ENCODE peak calls at places on chromosomes 1 and 21, in four cellular contexts. H is H9, V is mesendoderm, C is IMR-90. D is an unnamed sample.

GRCh38 chr1:167328762-167329483 is 108.2 kb downstream of the POU2F1 start:
- DNase-seq in H (peak), V (peak), C (peak), D (no peak)

GRCh38 chr1:154975409-154976205 is 1.1 kb downstream of the CKS1B start:
- DNase-seq in C (peak), V (peak), H (no peak), D (no peak)

GRCh38 chr1:220812308-220812707 is 25.6 kb downstream of the MTARC1 start:
- DNase-seq in C (no peak), V (no peak), H (no peak), D (no peak)

GRCh38 chr1:43152866-43153265 is 19.2 kb downstream of the EBNA1BP2 start:
- DNase-seq in C (peak), V (peak), H (no peak), D (no peak)

GRCh38 chr1:67880056-67880601 is 46.9 kb upstream of the GNG12 start:
- DNase-seq in V (no peak), H (no peak), C (peak), D (no peak)

GRCh38 chr1:40944326-40944725 is 35.2 kb upstream of the CTPS1 start:
- DNase-seq in C (peak), H (no peak), V (no peak), D (no peak)

GRCh38 chr1:57894315-57894714 is 470.5 kb upstream of the DAB1 start:
- DNase-seq in V (peak), C (no peak), H (no peak), D (no peak)

GRCh38 chr21:38352536-38353219 is 95.9 kb downstream of the KCNJ15 start:
- DNase-seq in C (peak), H (peak), V (peak), D (peak)

GRCh38 chr21:42219606-42220137 is 732 bp downstream of the ABCG1 start:
- DNase-seq in C (peak), H (peak), V (no peak), D (peak)

GRCh38 chr1:147267711-147268110 is 25.2 kb downstream of the CHD1L start:
- DNase-seq in V (no peak), C (no peak), H (no peak), D (no peak)

GRCh38 chr1:45009956-45010854 is 919 bp downstream of the HECTD3 start:
- DNase-seq in C (no peak), V (peak), H (no peak), D (no peak)

GRCh38 chr1:187891993-187892392 is 1063.2 kb downstream of the PLA2G4A start:
- DNase-seq in C (no peak), V (peak), H (no peak), D (no peak)

GRCh38 chr1:46401964-46402626 is 8.0 kb downstream of the FAAH start:
- DNase-seq in C (peak), V (peak), H (peak), D (no peak)

GRCh38 chr21:31665397-31665796 is 5.9 kb downstream of the SOD1 start:
- DNase-seq in H (peak), C (peak), V (peak), D (no peak)

GRCh38 chr21:31667141-31667540 is 7.6 kb downstream of the SOD1 start:
- DNase-seq in V (no peak), H (no peak), C (no peak), D (no peak)

GRCh38 chr21:31668651-31669491 is 9.4 kb downstream of the SOD1 start:
- DNase-seq in C (no peak), V (no peak), H (no peak), D (no peak)

GRCh38 chr21:31667639-31668038 is 8.1 kb downstream of the SOD1 start:
- DNase-seq in H (no peak), V (peak), C (no peak), D (no peak)

GRCh38 chr21:31666445-31667010 is 7.0 kb downstream of the SOD1 start:
- DNase-seq in V (peak), C (no peak), H (no peak), D (no peak)
- H3K56ac ChIP-seq in V (no peak), C (no peak), H (no peak), D (no peak)

DNA sequence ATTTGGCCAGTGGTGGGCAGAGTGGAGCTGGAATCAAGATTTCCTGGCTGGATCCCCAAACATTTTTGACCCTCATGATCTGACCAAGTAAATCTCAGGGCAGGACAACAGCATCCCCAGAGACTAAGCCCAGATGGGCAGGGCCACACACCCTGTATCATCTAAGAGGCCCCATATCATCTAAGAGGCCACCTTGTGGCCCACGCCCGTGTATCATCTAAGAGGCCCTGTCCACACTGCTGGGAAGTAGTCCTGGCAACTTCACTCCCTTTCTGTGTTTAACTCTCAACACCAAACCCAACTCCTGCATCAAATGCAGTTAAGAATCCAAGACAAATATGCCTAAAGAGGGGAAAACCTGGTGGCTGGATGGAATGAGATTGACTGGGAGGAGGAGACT is 81.6 kb upstream of the SSX2IP start:
- DNase-seq in C (no peak), H (no peak), V (no peak), D (no peak)
- H3K56ac ChIP-seq in C (no peak), H (no peak), V (no peak), D (no peak)

GRCh38 chr1:237084399-237085077 is 42.6 kb downstream of the RYR2 start:
- DNase-seq in H (no peak), V (peak), C (no peak), D (no peak)
- H3K56ac ChIP-seq in H (no peak), V (no peak), C (no peak), D (no peak)

DNA sequence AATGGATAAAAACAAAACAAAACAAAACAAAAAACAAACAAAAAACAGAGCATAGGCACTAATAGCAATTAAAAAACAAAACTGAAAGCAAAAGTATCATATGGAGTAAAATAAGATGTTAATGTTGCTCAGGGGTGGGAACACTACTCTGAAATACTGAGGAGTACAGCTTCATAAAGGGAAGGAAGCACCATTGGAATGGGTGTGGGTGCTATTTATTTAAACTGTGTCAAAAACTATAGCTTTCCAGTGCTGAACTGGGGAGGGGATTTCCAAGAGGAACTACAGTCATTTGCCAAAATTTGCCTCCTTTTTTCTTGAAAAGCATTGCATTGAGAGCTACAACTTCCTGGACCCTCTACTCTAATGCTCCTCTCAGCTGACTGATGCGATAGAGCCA is 40.0 kb downstream of the SPTA1 start:
- DNase-seq in H (no peak), V (no peak), C (no peak), D (no peak)
- H3K56ac ChIP-seq in H (no peak), V (no peak), C (no peak), D (no peak)

GRCh38 chr1:108316545-108316944 is 72.7 kb upstream of the NBPF4 start:
- DNase-seq in V (peak), C (peak), H (no peak), D (no peak)
- H3K56ac ChIP-seq in V (no peak), C (no peak), H (no peak), D (no peak)

GRCh38 chr1:156658496-156658895 is 16.6 kb downstream of the BCAN start:
- DNase-seq in H (no peak), C (no peak), V (no peak), D (no peak)

GRCh38 chr1:156658945-156659574 is 17.1 kb downstream of the BCAN start:
- DNase-seq in H (no peak), V (no peak), C (no peak), D (no peak)

GRCh38 chr1:156659672-156659993 is 17.6 kb downstream of the NES start:
- DNase-seq in H (no peak), C (no peak), V (no peak), D (no peak)

GRCh38 chr1:156660752-156661112 is 16.5 kb downstream of the NES start:
- DNase-seq in V (no peak), H (no peak), C (no peak), D (no peak)

GRCh38 chr1:156659994-156660751 is 17.0 kb downstream of the NES start:
- DNase-seq in V (peak), H (peak), C (peak), D (peak)
- H3K56ac ChIP-seq in V (peak), H (no peak), C (peak), D (peak)

GRCh38 chr21:29896884-29897283 is 42.9 kb downstream of the GRIK1 start:
- DNase-seq in C (no peak), H (no peak), V (no peak), D (no peak)
- H3K56ac ChIP-seq in C (no peak), H (no peak), V (no peak), D (no peak)

GRCh38 chr1:230696722-230697432 is 17.0 kb downstream of the AGT start:
- DNase-seq in H (no peak), C (peak), V (no peak), D (no peak)

GRCh38 chr1:230700132-230700531 is 13.8 kb downstream of the AGT start:
- DNase-seq in C (no peak), H (no peak), V (no peak), D (no peak)

GRCh38 chr1:230699716-230700115 is 14.2 kb downstream of the AGT start:
- DNase-seq in H (no peak), V (no peak), C (no peak), D (no peak)

GRCh38 chr1:230694991-230695390 is 18.9 kb downstream of the AGT start:
- DNase-seq in C (no peak), V (no peak), H (no peak), D (no peak)

DNA sequence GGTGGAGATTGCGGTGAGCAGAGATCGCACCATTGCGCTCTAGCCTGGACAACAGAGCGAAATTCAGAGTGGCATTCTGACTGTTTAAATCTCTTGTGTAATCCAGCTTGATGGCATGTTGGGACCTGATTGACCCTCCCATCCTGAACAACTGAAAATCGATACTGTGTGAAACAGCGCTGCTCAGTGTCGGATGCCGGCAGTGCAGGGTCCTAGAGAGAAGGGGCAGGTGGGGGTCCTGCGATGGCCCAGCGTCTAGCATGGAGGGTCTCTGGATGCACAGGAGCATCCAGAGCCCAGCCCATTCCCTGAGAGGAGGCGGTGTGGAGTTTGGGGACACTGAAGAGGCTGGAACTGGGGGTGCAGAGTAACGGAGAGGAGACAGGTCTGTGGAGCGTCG is 15.8 kb downstream of the AGT start:
- DNase-seq in V (no peak), C (no peak), H (peak), D (no peak)
- H3K56ac ChIP-seq in V (no peak), C (no peak), H (no peak), D (no peak)